ENCODE peak calls at places on chromosome 10, in six cellular contexts. A is NT2/D1, P is ascending aorta, S is A673, K is WERI-Rb-1, D is spleen. Q is an unnamed sample.

GRCh38 chr10:9038146-9038714 is 983.7 kb downstream of the GATA3 start:
- DNase-seq in A (no peak), P (no peak), S (no peak), K (peak; percentile 8), D (no peak), Q (no peak)

GRCh38 chr10:102959399-102959798 is 41.3 kb downstream of the CNNM2 start:
- DNase-seq in A (no peak), P (no peak), S (no peak), K (no peak), D (no peak), Q (no peak)

GRCh38 chr10:36026081-36026480 is 384.0 kb upstream of the FZD8 start:
- DNase-seq in A (no peak), P (no peak), S (no peak), K (no peak), D (no peak), Q (no peak)

GRCh38 chr10:50618624-50619023 is 5.1 kb downstream of the SGMS1 start:
- DNase-seq in A (no peak), P (no peak), S (no peak), K (no peak), D (no peak), Q (no peak)

GRCh38 chr10:114940735-114941134 is 2.7 kb downstream of the TRUB1 start:
- DNase-seq in A (no peak), P (no peak), S (no peak), K (no peak), D (no peak), Q (no peak)

GRCh38 chr10:88962336-88962735 is 9.8 kb upstream of the ACTA2 start:
- DNase-seq in A (no peak), P (no peak), S (no peak), K (no peak), D (no peak), Q (no peak)

GRCh38 chr10:85979598-85979997 is 387.0 kb downstream of the GRID1 start:
- DNase-seq in A (no peak), P (no peak), S (no peak), K (no peak), D (no peak), Q (no peak)

GRCh38 chr10:17062493-17063487 is 66.8 kb downstream of the CUBN start:
- DNase-seq in A (no peak), P (peak; percentile 91), S (peak; percentile 75), K (no peak), D (no peak), Q (no peak)

GRCh38 chr10:99993994-99994689 is 15.6 kb downstream of the DNMBP start:
- DNase-seq in A (no peak), P (peak; percentile 84), S (peak; percentile 92), K (no peak), D (peak; percentile 88), Q (peak; percentile 65)

GRCh38 chr10:33228426-33228825 is 106.0 kb downstream of the NRP1 start:
- DNase-seq in A (no peak), P (no peak), S (no peak), K (no peak), D (no peak), Q (no peak)

GRCh38 chr10:119291223-119291900 is 84.0 kb downstream of the GRK5 start:
- DNase-seq in A (no peak), P (no peak), S (peak; percentile 40), K (no peak), D (no peak), Q (no peak)

DNA sequence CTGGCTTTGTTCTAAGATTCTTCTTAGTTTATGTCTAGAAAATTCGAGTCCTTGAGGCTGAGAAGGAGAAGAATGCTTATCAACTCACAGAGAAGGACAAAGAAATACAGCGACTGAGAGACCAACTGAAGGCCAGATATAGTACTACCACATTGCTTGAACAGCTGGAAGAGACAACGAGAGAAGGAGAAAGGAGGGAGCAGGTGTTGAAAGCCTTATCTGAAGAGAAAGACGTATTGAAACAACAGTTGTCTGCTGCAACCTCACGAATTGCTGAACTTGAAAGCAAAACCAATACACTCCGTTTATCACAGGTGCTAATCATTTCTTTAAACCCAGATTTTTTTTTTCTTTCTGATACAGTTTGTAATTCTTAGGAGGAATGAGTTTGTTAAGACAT is 6.7 kb downstream of the CEP55 start:
- DNase-seq in A (no peak), P (no peak), S (no peak), K (no peak), D (no peak), Q (no peak)
- H3K36me3 ChIP-seq in A (peaks cover 39% of the 10 kb centered on the region), P (no peaks in the 10 kb centered on the region), S (peaks cover 60% of the 10 kb centered on the region), K (peaks cover 64% of the 10 kb centered on the region), D (no peaks in the 10 kb centered on the region), Q (no peaks in the 10 kb centered on the region)

GRCh38 chr10:83492004-83492403 is 647.3 kb upstream of the GHITM start:
- DNase-seq in A (no peak), P (no peak), S (no peak), K (no peak), D (no peak), Q (no peak)
- H3K9me3 ChIP-seq in A (no peaks in the 10 kb centered on the region), P (no peaks in the 10 kb centered on the region), S (peaks cover 28% of the 10 kb centered on the region), K (no peaks in the 10 kb centered on the region), D (no peaks in the 10 kb centered on the region), Q (no peaks in the 10 kb centered on the region)

DNA sequence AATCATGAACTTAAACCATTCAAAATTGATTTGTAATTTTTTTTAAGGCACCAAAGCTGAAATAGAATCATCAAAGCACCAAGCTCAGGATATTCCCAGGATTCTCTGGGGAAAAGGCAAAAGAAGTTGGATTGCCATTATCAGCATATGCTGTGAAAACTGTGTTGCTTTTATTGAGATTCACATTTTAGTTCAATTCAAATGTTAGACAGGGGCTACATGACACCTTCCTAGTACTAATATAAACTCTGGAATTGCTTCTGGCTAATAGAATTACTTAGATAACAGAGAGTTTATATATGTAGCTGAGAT is 4.3 kb upstream of the NDST2 start:
- DNase-seq in A (no peak), P (no peak), S (no peak), K (no peak), D (no peak), Q (no peak)
- H3K36me3 ChIP-seq in A (peaks cover 49% of the 10 kb centered on the region), P (peaks cover 54% of the 10 kb centered on the region), S (peaks cover 5% of the 10 kb centered on the region), K (peaks cover 35% of the 10 kb centered on the region), D (no peaks in the 10 kb centered on the region), Q (peaks cover 30% of the 10 kb centered on the region)

GRCh38 chr10:75312440-75312839 is 76.7 kb upstream of the COMTD1 start:
- DNase-seq in A (no peak), P (no peak), S (no peak), K (no peak), D (no peak), Q (no peak)

GRCh38 chr10:75319274-75319673 is 82.3 kb downstream of the ZNF503 start:
- DNase-seq in A (no peak), P (no peak), S (no peak), K (no peak), D (no peak), Q (no peak)

DNA sequence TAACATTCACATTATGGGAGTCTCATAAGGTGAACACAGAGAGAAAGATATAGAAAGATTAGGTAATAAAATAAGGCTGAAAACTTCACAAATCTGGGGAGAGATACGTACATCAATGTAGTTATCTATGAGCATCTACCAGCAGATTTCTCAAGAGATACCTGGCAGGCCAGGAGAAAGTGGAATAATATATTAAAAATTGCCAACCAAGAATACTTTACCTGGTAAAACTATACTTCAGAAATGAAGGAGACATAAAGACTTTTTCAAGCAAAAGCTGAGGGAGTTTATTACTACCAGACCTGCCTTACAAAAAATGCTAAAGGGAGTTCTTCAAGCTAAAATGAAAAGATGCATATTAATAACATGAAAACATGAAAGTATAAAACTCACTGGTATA is 78.8 kb upstream of the COMTD1 start:
- DNase-seq in A (no peak), P (no peak), S (no peak), K (no peak), D (no peak), Q (no peak)
- H3K9me3 ChIP-seq in A (no peaks in the 10 kb centered on the region), P (peaks cover 26% of the 10 kb centered on the region), S (no peaks in the 10 kb centered on the region), K (peaks cover 5% of the 10 kb centered on the region), D (peaks cover 21% of the 10 kb centered on the region), Q (peaks cover 4% of the 10 kb centered on the region)

GRCh38 chr10:70679498-70679897 is 7.2 kb downstream of the ADAMTS14 start:
- DNase-seq in A (no peak), P (no peak), S (no peak), K (peak; percentile 70), D (no peak), Q (no peak)

GRCh38 chr10:70677620-70678249 is 5.4 kb downstream of the ADAMTS14 start:
- DNase-seq in A (no peak), P (no peak), S (no peak), K (no peak), D (no peak), Q (no peak)

GRCh38 chr10:70677016-70677415 is 4.7 kb downstream of the ADAMTS14 start:
- DNase-seq in A (no peak), P (no peak), S (no peak), K (no peak), D (no peak), Q (no peak)

GRCh38 chr10:70678757-70679489 is 6.6 kb downstream of the ADAMTS14 start:
- DNase-seq in A (no peak), P (no peak), S (no peak), K (no peak), D (no peak), Q (no peak)

DNA sequence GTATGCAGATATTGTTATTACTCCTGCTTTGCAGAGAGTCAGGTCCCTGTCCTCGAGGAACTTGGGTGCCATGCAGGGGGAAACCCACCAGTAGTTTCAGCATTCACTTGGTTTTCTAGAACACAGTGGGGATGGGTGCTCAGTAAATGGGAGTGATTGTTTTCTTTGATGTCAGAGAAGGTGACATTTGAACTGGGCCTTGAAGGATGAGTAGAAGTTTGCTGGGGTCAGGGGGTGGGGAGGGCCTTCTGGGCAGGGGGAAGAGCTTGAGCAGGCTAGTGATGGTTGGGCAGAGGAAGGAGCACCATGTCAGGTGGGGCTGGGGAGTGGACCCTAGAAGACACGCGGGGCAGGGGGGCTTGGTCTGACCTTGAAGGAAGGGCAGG is 5.9 kb downstream of the ADAMTS14 start:
- DNase-seq in A (no peak), P (no peak), S (no peak), K (no peak), D (no peak), Q (no peak)
- H3K36me3 ChIP-seq in A (peaks cover 6% of the 10 kb centered on the region), P (no peaks in the 10 kb centered on the region), S (no peaks in the 10 kb centered on the region), K (no peaks in the 10 kb centered on the region), D (no peaks in the 10 kb centered on the region), Q (no peaks in the 10 kb centered on the region)

GRCh38 chr10:59279991-59280390 is 82.4 kb downstream of the FAM13C start:
- DNase-seq in A (no peak), P (no peak), S (no peak), K (no peak), D (no peak), Q (no peak)

GRCh38 chr10:59276133-59276532 is 86.2 kb downstream of the FAM13C start:
- DNase-seq in A (no peak), P (no peak), S (no peak), K (no peak), D (no peak), Q (no peak)

GRCh38 chr10:59279476-59279875 is 82.9 kb downstream of the FAM13C start:
- DNase-seq in A (no peak), P (no peak), S (no peak), K (no peak), D (no peak), Q (no peak)

GRCh38 chr10:59273453-59273852 is 88.9 kb downstream of the FAM13C start:
- DNase-seq in A (no peak), P (no peak), S (no peak), K (no peak), D (no peak), Q (no peak)

DNA sequence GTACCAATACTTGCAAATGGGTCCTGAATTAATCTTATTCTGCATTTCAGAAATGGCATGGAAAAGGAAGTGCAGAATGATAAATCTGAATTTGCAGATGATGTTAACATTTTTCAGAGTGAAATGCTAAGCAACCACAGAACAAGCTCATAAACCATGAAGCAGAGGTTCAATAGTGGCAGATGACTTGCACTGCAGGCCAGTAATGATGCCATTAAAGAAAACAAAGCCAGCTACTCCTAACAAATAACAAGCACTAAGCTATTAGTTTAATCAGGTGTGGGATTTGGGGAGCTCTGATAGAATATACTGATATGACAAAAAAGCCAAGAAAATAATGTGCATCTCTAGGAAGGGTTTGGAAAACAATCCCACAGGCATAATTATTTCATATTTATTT is 85.4 kb downstream of the FAM13C start:
- DNase-seq in A (no peak), P (no peak), S (no peak), K (no peak), D (no peak), Q (no peak)
- H3K9me3 ChIP-seq in A (no peaks in the 10 kb centered on the region), P (no peaks in the 10 kb centered on the region), S (no peaks in the 10 kb centered on the region), K (no peaks in the 10 kb centered on the region), D (no peaks in the 10 kb centered on the region), Q (no peaks in the 10 kb centered on the region)